ENCODE peak calls at places on chromosomes 16 and 17, in five cellular contexts. One of them, this sample, is unnamed.

GRCh38 chr17:32275060-32276042 is 9.7 kb downstream of the RHBDL3 start:
- DNase-seq in AG20443: peak
- DNase-seq in effector CD4-positive, alpha-beta T cell: no peak
- DNase-seq in activated CD8-positive, alpha-beta T cell treated with anti-CD3 and anti-CD28 coated beads, Interleukin-2, amount 10 ng/mL, durations not matched to agents 7 days and 5 days: no peak
- DNase-seq in stimulated activated CD8-positive, alpha-beta memory T cell treated with anti-CD3 and anti-CD28 coated beads, Interleukin-2, amount 100 ng/mL, for 48 hours: no peak
- DNase-seq in this sample: no peak

GRCh38 chr17:66184392-66184791 is 7.5 kb downstream of the CEP112 start:
- DNase-seq in AG20443: no peak
- DNase-seq in effector CD4-positive, alpha-beta T cell: no peak
- DNase-seq in activated CD8-positive, alpha-beta T cell treated with anti-CD3 and anti-CD28 coated beads, Interleukin-2, amount 10 ng/mL, durations not matched to agents 7 days and 5 days: no peak
- DNase-seq in stimulated activated CD8-positive, alpha-beta memory T cell treated with anti-CD3 and anti-CD28 coated beads, Interleukin-2, amount 100 ng/mL, for 48 hours: no peak
- DNase-seq in this sample: no peak

GRCh38 chr17:6701719-6702118 is 11.4 kb downstream of the SLC13A5 start:
- DNase-seq in AG20443: peak
- DNase-seq in effector CD4-positive, alpha-beta T cell: no peak
- DNase-seq in activated CD8-positive, alpha-beta T cell treated with anti-CD3 and anti-CD28 coated beads, Interleukin-2, amount 10 ng/mL, durations not matched to agents 7 days and 5 days: peak
- DNase-seq in stimulated activated CD8-positive, alpha-beta memory T cell treated with anti-CD3 and anti-CD28 coated beads, Interleukin-2, amount 100 ng/mL, for 48 hours: peak
- DNase-seq in this sample: peak

GRCh38 chr17:81577278-81578000 is 25.3 kb upstream of the FAAP100 start:
- DNase-seq in AG20443: no peak
- DNase-seq in effector CD4-positive, alpha-beta T cell: no peak
- DNase-seq in activated CD8-positive, alpha-beta T cell treated with anti-CD3 and anti-CD28 coated beads, Interleukin-2, amount 10 ng/mL, durations not matched to agents 7 days and 5 days: no peak
- DNase-seq in stimulated activated CD8-positive, alpha-beta memory T cell treated with anti-CD3 and anti-CD28 coated beads, Interleukin-2, amount 100 ng/mL, for 48 hours: no peak
- DNase-seq in this sample: no peak

GRCh38 chr16:19884611-19885455 is at the start of gene GPRC5B:
- DNase-seq in AG20443: peak
- DNase-seq in effector CD4-positive, alpha-beta T cell: peak
- DNase-seq in activated CD8-positive, alpha-beta T cell treated with anti-CD3 and anti-CD28 coated beads, Interleukin-2, amount 10 ng/mL, durations not matched to agents 7 days and 5 days: peak
- DNase-seq in stimulated activated CD8-positive, alpha-beta memory T cell treated with anti-CD3 and anti-CD28 coated beads, Interleukin-2, amount 100 ng/mL, for 48 hours: no peak
- DNase-seq in this sample: peak

GRCh38 chr17:76051571-76051970 is 20.7 kb downstream of the SRP68 start:
- DNase-seq in AG20443: no peak
- DNase-seq in effector CD4-positive, alpha-beta T cell: no peak
- DNase-seq in activated CD8-positive, alpha-beta T cell treated with anti-CD3 and anti-CD28 coated beads, Interleukin-2, amount 10 ng/mL, durations not matched to agents 7 days and 5 days: no peak
- DNase-seq in stimulated activated CD8-positive, alpha-beta memory T cell treated with anti-CD3 and anti-CD28 coated beads, Interleukin-2, amount 100 ng/mL, for 48 hours: no peak
- DNase-seq in this sample: no peak

GRCh38 chr16:12541672-12542071 is 262.0 kb downstream of the CPPED1 start:
- DNase-seq in AG20443: no peak
- DNase-seq in effector CD4-positive, alpha-beta T cell: no peak
- DNase-seq in activated CD8-positive, alpha-beta T cell treated with anti-CD3 and anti-CD28 coated beads, Interleukin-2, amount 10 ng/mL, durations not matched to agents 7 days and 5 days: no peak
- DNase-seq in stimulated activated CD8-positive, alpha-beta memory T cell treated with anti-CD3 and anti-CD28 coated beads, Interleukin-2, amount 100 ng/mL, for 48 hours: no peak
- DNase-seq in this sample: no peak

GRCh38 chr17:80005360-80006338 is 30.0 kb downstream of the TBC1D16 start:
- DNase-seq in AG20443: peak
- DNase-seq in effector CD4-positive, alpha-beta T cell: peak
- DNase-seq in activated CD8-positive, alpha-beta T cell treated with anti-CD3 and anti-CD28 coated beads, Interleukin-2, amount 10 ng/mL, durations not matched to agents 7 days and 5 days: peak
- DNase-seq in stimulated activated CD8-positive, alpha-beta memory T cell treated with anti-CD3 and anti-CD28 coated beads, Interleukin-2, amount 100 ng/mL, for 48 hours: peak
- DNase-seq in this sample: peak

GRCh38 chr17:47696717-47697642 is 3.0 kb downstream of the TBKBP1 start:
- DNase-seq in AG20443: no peak
- DNase-seq in effector CD4-positive, alpha-beta T cell: no peak
- DNase-seq in activated CD8-positive, alpha-beta T cell treated with anti-CD3 and anti-CD28 coated beads, Interleukin-2, amount 10 ng/mL, durations not matched to agents 7 days and 5 days: no peak
- DNase-seq in stimulated activated CD8-positive, alpha-beta memory T cell treated with anti-CD3 and anti-CD28 coated beads, Interleukin-2, amount 100 ng/mL, for 48 hours: no peak
- DNase-seq in this sample: no peak

GRCh38 chr17:46853896-46854444 is 2.6 kb downstream of the WNT9B start:
- DNase-seq in AG20443: peak
- DNase-seq in effector CD4-positive, alpha-beta T cell: no peak
- DNase-seq in activated CD8-positive, alpha-beta T cell treated with anti-CD3 and anti-CD28 coated beads, Interleukin-2, amount 10 ng/mL, durations not matched to agents 7 days and 5 days: no peak
- DNase-seq in stimulated activated CD8-positive, alpha-beta memory T cell treated with anti-CD3 and anti-CD28 coated beads, Interleukin-2, amount 100 ng/mL, for 48 hours: no peak
- DNase-seq in this sample: no peak

GRCh38 chr16:648071-648785 is 937 bp upstream of the WDR90 start:
- DNase-seq in AG20443: peak
- DNase-seq in effector CD4-positive, alpha-beta T cell: no peak
- DNase-seq in activated CD8-positive, alpha-beta T cell treated with anti-CD3 and anti-CD28 coated beads, Interleukin-2, amount 10 ng/mL, durations not matched to agents 7 days and 5 days: peak
- DNase-seq in stimulated activated CD8-positive, alpha-beta memory T cell treated with anti-CD3 and anti-CD28 coated beads, Interleukin-2, amount 100 ng/mL, for 48 hours: no peak
- DNase-seq in this sample: no peak

GRCh38 chr16:88330971-88331890 is 51.5 kb upstream of the ZNF469 start:
- DNase-seq in AG20443: no peak
- DNase-seq in effector CD4-positive, alpha-beta T cell: no peak
- DNase-seq in activated CD8-positive, alpha-beta T cell treated with anti-CD3 and anti-CD28 coated beads, Interleukin-2, amount 10 ng/mL, durations not matched to agents 7 days and 5 days: no peak
- DNase-seq in stimulated activated CD8-positive, alpha-beta memory T cell treated with anti-CD3 and anti-CD28 coated beads, Interleukin-2, amount 100 ng/mL, for 48 hours: no peak
- DNase-seq in this sample: no peak

GRCh38 chr17:55540414-55541091 is 29.3 kb upstream of the SMIM36 start:
- DNase-seq in AG20443: peak
- DNase-seq in effector CD4-positive, alpha-beta T cell: no peak
- DNase-seq in activated CD8-positive, alpha-beta T cell treated with anti-CD3 and anti-CD28 coated beads, Interleukin-2, amount 10 ng/mL, durations not matched to agents 7 days and 5 days: no peak
- DNase-seq in stimulated activated CD8-positive, alpha-beta memory T cell treated with anti-CD3 and anti-CD28 coated beads, Interleukin-2, amount 100 ng/mL, for 48 hours: no peak
- DNase-seq in this sample: no peak

GRCh38 chr16:85164838-85165516 is 52.7 kb upstream of the CIBAR2 start:
- DNase-seq in AG20443: no peak
- DNase-seq in effector CD4-positive, alpha-beta T cell: no peak
- DNase-seq in activated CD8-positive, alpha-beta T cell treated with anti-CD3 and anti-CD28 coated beads, Interleukin-2, amount 10 ng/mL, durations not matched to agents 7 days and 5 days: no peak
- DNase-seq in stimulated activated CD8-positive, alpha-beta memory T cell treated with anti-CD3 and anti-CD28 coated beads, Interleukin-2, amount 100 ng/mL, for 48 hours: no peak
- DNase-seq in this sample: no peak

This sample was measured in stimulated activated effector memory CD8-positive, alpha-beta T cell treated with anti-CD3 and anti-CD28 coated beads, Interleukin-12 subunit alpha, Interleukin-12 subunit beta, amount 100 ng/mL, for 72 hours.